ENCODE peak calls at places on chromosomes 6 and 20, in nine cellular contexts. T is astrocyte of the cerebellum, Q is prostate gland, O is cardiac muscle cell, N is brain microvascular endothelial cell, H is psoas muscle, K is natural killer cell, Z is SK-N-SH, W is endothelial cell. A is an unnamed sample.
A peak's percentile ranks its signal among the peaks of the same experiment; 100 is the strongest.

GRCh38 chr6:170208651-170209353 is 82.1 kb downstream of the DLL1 start:
- DNase-seq in T (no peak), Q (peak; percentile 2), O (no peak), N (no peak), H (no peak), K (peak; percentile 14), Z (peak; percentile 11), W (peak; percentile 1), A (no peak)

GRCh38 chr6:75624988-75625387 is 23.3 kb downstream of the SENP6 start:
- DNase-seq in T (no peak), Q (no peak), O (peak; percentile 39), N (no peak), H (no peak), K (no peak), Z (no peak), W (no peak), A (no peak)

GRCh38 chr20:60254901-60255411 is 296.7 kb downstream of the CDH26 start:
- DNase-seq in T (no peak), Q (no peak), O (peak; percentile 2), N (peak; percentile 49), H (no peak), K (no peak), Z (peak; percentile 70), W (no peak), A (peak; percentile 47)

GRCh38 chr6:105680131-105680530 is 277.2 kb upstream of the PREP start:
- DNase-seq in T (no peak), Q (no peak), O (no peak), N (no peak), H (no peak), K (no peak), Z (no peak), W (no peak), A (no peak)

GRCh38 chr6:166559211-166559610 is 27.3 kb downstream of the RAMACL start:
- DNase-seq in T (peak; percentile 46), Q (no peak), O (peak; percentile 77), N (no peak), H (no peak), K (no peak), Z (no peak), W (no peak), A (no peak)

GRCh38 chr20:61288331-61288784 is 36.3 kb downstream of the CDH4 start:
- DNase-seq in T (peak; percentile 37), Q (peak; percentile 12), O (no peak), N (no peak), H (no peak), K (no peak), Z (no peak), W (no peak), A (no peak)

GRCh38 chr6:7633361-7633760 is 43.4 kb downstream of the SNRNP48 start:
- DNase-seq in T (no peak), Q (no peak), O (peak; percentile 70), N (no peak), H (no peak), K (no peak), Z (no peak), W (no peak), A (no peak)

GRCh38 chr6:7106215-7106751 is 1.5 kb upstream of the RREB1 start:
- DNase-seq in T (no peak), Q (no peak), O (peak; percentile 52), N (peak; percentile 12), H (no peak), K (no peak), Z (no peak), W (no peak), A (no peak)

GRCh38 chr20:62641749-62642665 is at the start of gene SLCO4A1:
- DNase-seq in T (no peak), Q (peak; percentile 46), O (peak; percentile 55), N (no peak), H (peak; percentile 89), K (peak; percentile 83), Z (peak; percentile 98), W (peak; percentile 39), A (peak; percentile 67)

GRCh38 chr6:331622-332521 is 39.6 kb downstream of the DUSP22 start:
- DNase-seq in T (no peak), Q (no peak), O (no peak), N (no peak), H (peak; percentile 47), K (no peak), Z (no peak), W (no peak), A (no peak)

GRCh38 chr6:328184-328670 is 35.9 kb downstream of the DUSP22 start:
- DNase-seq in T (peak; percentile 70), Q (no peak), O (peak; percentile 91), N (peak; percentile 86), H (no peak), K (no peak), Z (no peak), W (no peak), A (peak; percentile 49)

GRCh38 chr6:330948-331347 is 38.7 kb downstream of the DUSP22 start:
- DNase-seq in T (no peak), Q (no peak), O (no peak), N (no peak), H (no peak), K (no peak), Z (no peak), W (no peak), A (no peak)

GRCh38 chr6:328924-329323 is 36.6 kb downstream of the DUSP22 start:
- DNase-seq in T (no peak), Q (no peak), O (no peak), N (no peak), H (no peak), K (no peak), Z (no peak), W (no peak), A (no peak)

DNA sequence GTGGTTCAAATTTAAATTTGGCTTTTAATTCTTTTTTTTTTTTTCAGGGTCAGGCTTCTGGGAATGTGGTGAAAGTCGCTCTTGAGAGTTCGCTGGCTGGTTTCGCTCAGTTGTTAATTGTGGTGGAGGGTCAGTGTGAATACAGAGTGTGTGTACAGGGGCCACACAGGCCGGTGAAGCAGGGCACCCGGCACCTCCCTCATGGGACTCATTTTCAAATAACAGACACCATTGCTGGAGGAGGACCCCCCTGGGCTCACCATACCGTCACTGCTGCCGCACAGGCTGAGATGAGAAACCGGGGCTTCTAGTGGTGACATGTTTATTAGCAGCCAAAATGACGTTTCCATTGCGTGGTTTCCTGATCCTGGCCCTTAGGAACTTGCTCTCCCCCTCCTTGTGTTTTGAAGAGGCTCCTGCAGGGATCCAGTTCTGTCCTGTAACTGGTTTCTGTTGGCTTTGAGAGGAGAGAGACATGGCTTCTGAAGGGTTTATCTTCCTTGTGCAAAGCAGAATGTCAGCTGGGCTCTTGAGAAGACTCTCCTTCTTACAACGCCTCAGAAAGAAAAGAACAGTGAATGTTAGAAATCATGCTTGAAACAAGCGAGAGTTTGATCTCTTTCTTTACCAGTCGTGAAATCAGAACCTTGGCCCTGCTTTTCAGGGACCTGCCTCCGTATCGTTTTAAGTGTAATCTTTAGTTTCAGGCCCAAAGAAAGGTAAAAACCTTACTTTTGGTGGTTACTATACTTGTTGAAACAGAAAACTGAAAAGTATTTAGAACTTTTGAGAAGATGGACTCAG is 37.8 kb downstream of the DUSP22 start:
- DNase-seq in T (no peak), Q (no peak), O (peak; percentile 33), N (no peak), H (no peak), K (no peak), Z (peak; percentile 45), W (no peak), A (peak; percentile 63)
- TF ChIP-seq CTCF in T (no peak), Q (no peak), O (no peak), N (peak; percentile 10), H (no peak), K (no peak), Z (no peak), W (no peak), A (peak; percentile 49)

GRCh38 chr6:86459978-86460377 is 477.4 kb upstream of the HTR1E start:
- DNase-seq in T (no peak), Q (no peak), O (no peak), N (no peak), H (no peak), K (no peak), Z (no peak), W (no peak), A (peak; percentile 53)

GRCh38 chr6:86453232-86453631 is 484.1 kb upstream of the HTR1E start:
- DNase-seq in T (no peak), Q (no peak), O (no peak), N (no peak), H (no peak), K (no peak), Z (no peak), W (no peak), A (no peak)

GRCh38 chr6:86456786-86457185 is 480.5 kb upstream of the HTR1E start:
- DNase-seq in T (no peak), Q (no peak), O (no peak), N (no peak), H (no peak), K (no peak), Z (no peak), W (no peak), A (no peak)
- TF ChIP-seq CTCF in T (no peak), Q (no peak), O (no peak), N (no peak), H (no peak), K (no peak), Z (no peak), W (no peak), A (no peak)

GRCh38 chr6:137782166-137783039 is 84.7 kb upstream of the TNFAIP3 start:
- DNase-seq in T (no peak), Q (no peak), O (no peak), N (no peak), H (no peak), K (no peak), Z (no peak), W (no peak), A (no peak)
- TF ChIP-seq CTCF in T (no peak), Q (no peak), O (no peak), N (no peak), H (no peak), K (no peak), Z (no peak), W (no peak), A (no peak)

GRCh38 chr20:16664031-16664430 is 65.8 kb upstream of the SNRPB2 start:
- DNase-seq in T (no peak), Q (no peak), O (no peak), N (no peak), H (no peak), K (no peak), Z (no peak), W (no peak), A (no peak)

GRCh38 chr20:16671753-16672152 is 58.1 kb upstream of the SNRPB2 start:
- DNase-seq in T (no peak), Q (no peak), O (no peak), N (no peak), H (no peak), K (no peak), Z (peak; percentile 65), W (no peak), A (no peak)

GRCh38 chr20:16662462-16662861 is 67.4 kb upstream of the SNRPB2 start:
- DNase-seq in T (no peak), Q (no peak), O (no peak), N (no peak), H (no peak), K (no peak), Z (no peak), W (no peak), A (no peak)

GRCh38 chr20:16661738-16662137 is 68.1 kb upstream of the SNRPB2 start:
- DNase-seq in T (no peak), Q (no peak), O (peak; percentile 13), N (no peak), H (peak; percentile 74), K (no peak), Z (no peak), W (no peak), A (no peak)

DNA sequence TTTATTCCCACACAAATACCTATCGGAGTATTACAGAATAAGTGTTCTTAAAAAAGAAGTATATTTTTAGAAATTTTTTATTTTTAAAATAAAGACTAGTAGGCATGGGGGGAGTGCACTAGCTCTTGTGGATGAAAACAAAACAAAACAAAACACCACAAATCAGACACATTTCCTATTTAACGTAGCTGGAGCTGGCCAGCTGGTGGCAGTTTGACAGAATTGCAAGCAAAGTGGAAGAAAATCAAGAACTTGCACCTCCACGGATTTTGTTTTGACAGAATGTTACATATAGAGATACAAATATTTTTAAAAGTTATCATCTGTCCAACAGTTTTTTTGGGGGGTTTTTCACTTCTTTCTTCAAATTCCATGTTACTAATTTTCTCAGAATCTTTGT is 63.6 kb upstream of the SNRPB2 start:
- DNase-seq in T (no peak), Q (no peak), O (no peak), N (no peak), H (no peak), K (no peak), Z (no peak), W (no peak), A (no peak)
- TF ChIP-seq CTCF in T (no peak), Q (no peak), O (no peak), N (peak; percentile 27), H (no peak), K (no peak), Z (peak; percentile 13), W (peak; percentile 30), A (no peak)